ENCODE peak calls at places on chromosomes 12 and 14, in five cellular contexts. X is tibial nerve, J is heart left ventricle, M is HCT116, T is ovary. W is an unnamed sample.

GRCh38 chr14:84351646-84352045 is 1178.3 kb upstream of the FLRT2 start:
- DNase-seq in X (no peak), J (no peak), M (no peak), T (no peak), W (no peak)

GRCh38 chr14:23284654-23285529 is 1.0 kb downstream of the HOMEZ start:
- DNase-seq in X (no peak), J (no peak), M (no peak), T (peak; percentile 33), W (no peak)

GRCh38 chr12:1913377-1914115 is 4.9 kb downstream of the CACNA2D4 start:
- DNase-seq in X (no peak), J (no peak), M (no peak), T (no peak), W (no peak)

GRCh38 chr12:89333564-89334252 is 18.6 kb downstream of the DUSP6 start:
- DNase-seq in X (no peak), J (peak; percentile 35), M (no peak), T (no peak), W (no peak)

GRCh38 chr12:112837629-112838191 is 46.2 kb downstream of the RPH3A start:
- DNase-seq in X (no peak), J (no peak), M (no peak), T (no peak), W (peak; percentile 42)

GRCh38 chr12:132178801-132179401 is 34.6 kb downstream of the NOC4L start:
- DNase-seq in X (no peak), J (no peak), M (no peak), T (no peak), W (no peak)

GRCh38 chr12:68530965-68531364 is 79.7 kb upstream of the RAP1B start:
- DNase-seq in X (no peak), J (peak; percentile 37), M (no peak), T (no peak), W (peak; percentile 89)

GRCh38 chr14:73283592-73284379 is 46.5 kb downstream of the PAPLN start:
- DNase-seq in X (no peak), J (no peak), M (no peak), T (no peak), W (no peak)

GRCh38 chr12:26701604-26702215 is 131.3 kb downstream of the ITPR2 start:
- DNase-seq in X (no peak), J (no peak), M (peak; percentile 28), T (no peak), W (peak; percentile 65)

GRCh38 chr14:58713677-58714076 is 75.9 kb downstream of the DACT1 start:
- DNase-seq in X (no peak), J (no peak), M (no peak), T (no peak), W (no peak)

GRCh38 chr14:93206793-93207467 is at the start of the genes GON7 and UBR7:
- DNase-seq in X (peak; percentile 86), J (peak; percentile 96), M (peak; percentile 93), T (peak; percentile 94), W (peak; percentile 97)
- TF ChIP-seq POLR2A in X (peak; percentile 14), J (no peak), M (peak; percentile 51), T (peak; percentile 77), W (peak; percentile 76)

DNA sequence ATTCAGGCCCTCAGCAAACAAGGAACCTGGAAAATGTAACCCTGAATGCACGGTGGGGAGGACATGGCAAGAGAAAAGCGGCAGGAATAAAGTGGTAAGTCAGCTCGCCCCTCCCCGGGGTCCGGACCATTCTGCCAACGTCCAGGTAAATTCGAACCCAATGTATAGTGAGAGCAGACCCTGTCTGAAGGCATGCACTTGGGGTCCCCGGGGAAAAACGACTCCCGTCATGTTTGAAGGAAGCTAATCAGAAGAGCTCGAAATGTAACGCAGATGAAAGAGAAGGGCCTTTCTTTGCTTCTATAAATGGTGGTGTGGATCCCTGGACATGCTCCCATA is 193 bp downstream of the ACACB start:
- DNase-seq in X (no peak), J (no peak), M (no peak), T (no peak), W (no peak)
- TF ChIP-seq POLR2A in X (no peak), J (peak; percentile 46), M (no peak), T (no peak), W (no peak)

GRCh38 chr14:104768437-104769323 is 15.7 kb downstream of the SIVA1 start:
- DNase-seq in X (peak; percentile 91), J (peak; percentile 86), M (peak; percentile 51), T (peak; percentile 91), W (peak; percentile 75)

GRCh38 chr14:104767634-104767918 is 14.6 kb downstream of the SIVA1 start:
- DNase-seq in X (no peak), J (no peak), M (no peak), T (no peak), W (no peak)

GRCh38 chr14:104765517-104765916 is 12.6 kb downstream of the SIVA1 start:
- DNase-seq in X (no peak), J (no peak), M (no peak), T (no peak), W (no peak)

GRCh38 chr14:104766256-104766862 is 13.4 kb downstream of the SIVA1 start:
- DNase-seq in X (no peak), J (no peak), M (no peak), T (no peak), W (no peak)

DNA sequence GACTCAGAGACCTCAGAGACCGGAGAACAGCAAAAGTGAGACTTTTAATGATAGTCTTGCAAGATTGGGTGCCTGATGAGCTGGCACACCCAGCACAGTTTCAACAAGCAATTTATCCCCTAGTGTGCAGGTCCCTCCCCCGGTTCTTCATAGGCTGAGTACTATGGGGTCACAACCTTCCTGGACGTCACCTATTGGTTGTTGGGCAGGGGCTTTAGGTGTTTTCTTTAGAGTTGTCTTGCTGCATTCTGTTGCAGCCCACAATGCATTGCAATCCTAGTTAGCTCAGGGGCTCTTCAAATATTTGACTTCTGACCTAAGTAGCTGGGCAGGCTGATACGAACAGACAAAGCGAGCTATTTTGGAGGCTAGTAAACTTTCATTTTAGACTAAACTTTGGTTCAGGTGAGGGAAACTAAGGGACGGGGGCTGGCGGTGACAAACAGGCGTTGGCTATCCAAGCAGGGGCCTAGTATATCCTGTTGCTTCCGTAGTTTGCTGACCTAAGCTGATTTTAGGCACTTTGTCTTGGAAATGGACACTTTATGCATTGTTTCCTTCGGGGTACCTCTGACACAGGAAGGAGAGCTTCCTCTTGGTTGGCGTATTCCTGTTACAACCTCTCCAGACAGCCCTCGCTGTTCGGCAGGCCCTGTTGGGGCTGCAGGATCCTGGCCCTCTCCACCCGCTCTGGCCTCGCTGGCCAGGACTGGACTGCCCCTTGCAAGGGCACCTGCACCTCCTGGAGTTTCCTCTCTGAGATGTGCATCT is 14.1 kb downstream of the SIVA1 start:
- DNase-seq in X (no peak), J (no peak), M (no peak), T (no peak), W (no peak)
- TF ChIP-seq POLR2A in X (no peak), J (no peak), M (no peak), T (no peak), W (no peak)

GRCh38 chr12:9751204-9752144 is 9.2 kb downstream of the CD69 start:
- DNase-seq in X (no peak), J (no peak), M (peak; percentile 12), T (no peak), W (peak; percentile 63)
- TF ChIP-seq POLR2A in X (no peak), J (no peak), M (no peak), T (no peak), W (no peak)

DNA sequence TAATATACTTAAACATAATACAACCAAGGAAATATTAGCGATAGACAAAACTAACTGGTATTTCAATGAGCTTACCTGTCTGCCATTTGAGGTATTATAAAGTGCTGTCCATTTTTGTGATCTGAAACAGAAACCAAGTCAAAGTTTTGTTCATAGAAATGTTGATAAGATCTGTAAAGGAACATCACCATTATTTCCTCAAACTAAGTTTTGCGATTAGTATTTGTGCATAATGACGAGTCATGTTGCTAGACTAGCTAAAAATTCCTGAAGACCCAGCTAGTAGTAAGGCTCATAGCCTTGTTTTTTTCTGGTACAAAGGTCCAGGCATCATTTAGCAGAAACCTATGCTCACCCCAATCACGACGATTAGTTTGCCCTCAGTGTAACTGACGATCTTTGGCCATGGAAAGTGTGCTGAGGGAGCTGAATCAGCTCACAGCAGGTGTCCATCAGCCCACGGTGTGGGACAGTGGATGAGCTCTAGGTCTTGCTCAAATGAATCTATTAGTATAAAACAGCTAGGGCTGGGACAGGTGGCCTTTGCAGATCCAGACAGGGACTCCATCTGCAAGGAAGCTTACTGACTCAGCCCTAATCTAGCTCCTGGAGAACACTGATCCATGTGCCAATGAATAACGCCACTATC is 28.7 kb downstream of the GIT2 start:
- DNase-seq in X (no peak), J (no peak), M (no peak), T (no peak), W (no peak)
- TF ChIP-seq POLR2A in X (no peak), J (no peak), M (no peak), T (no peak), W (no peak)

DNA sequence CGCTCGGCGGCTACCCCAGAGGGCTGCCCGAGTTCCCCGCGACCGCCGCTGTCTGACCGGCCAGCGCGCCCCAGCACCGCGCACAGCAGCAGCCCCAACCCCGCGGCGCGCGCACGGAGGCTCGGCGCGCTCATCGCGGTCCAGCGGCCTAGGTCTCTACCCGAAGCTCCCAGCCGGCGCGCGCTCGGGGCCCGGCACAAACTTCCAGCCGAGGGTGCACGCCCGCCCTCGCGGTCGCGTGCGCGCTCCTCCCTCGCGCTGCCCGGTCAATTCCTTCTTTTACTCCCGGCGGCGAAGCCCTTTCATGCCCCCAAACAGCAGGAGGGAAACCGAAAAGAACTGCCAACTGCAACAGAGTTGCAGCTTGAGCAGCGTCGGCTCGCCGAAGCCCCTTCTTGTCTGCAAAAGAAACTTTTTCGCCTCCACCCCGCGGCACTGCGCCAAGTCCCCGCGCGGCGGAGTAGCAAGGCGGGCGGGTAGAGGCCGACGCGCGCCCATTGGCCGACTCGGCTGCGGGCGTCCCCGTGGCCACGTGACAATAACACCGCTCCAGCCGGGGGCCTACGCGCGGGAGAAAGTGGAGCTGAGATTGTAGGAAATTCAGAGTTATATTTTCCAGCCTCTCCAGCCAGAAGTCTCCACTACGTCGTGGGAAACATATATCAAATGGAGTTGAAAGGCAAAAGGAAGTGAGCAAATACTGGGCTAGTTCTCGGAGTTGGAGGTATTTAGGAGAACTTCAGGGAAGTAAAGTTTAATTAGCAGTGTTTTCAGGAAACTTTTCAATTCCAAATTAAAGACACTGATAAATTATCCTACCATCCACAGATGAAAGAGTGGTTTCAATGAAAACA is at the start of gene LRIG3:
- DNase-seq in X (peak; percentile 87), J (peak; percentile 91), M (peak; percentile 59), T (peak; percentile 93), W (peak; percentile 99)
- TF ChIP-seq POLR2A in X (peak; percentile 23), J (no peak), M (no peak), T (no peak), W (no peak)